ENCODE peak calls at places on chromosomes 7 and 10, in five cellular contexts. One of them, this sample, is unnamed.

GRCh38 chr7:130210181-130210935 is 2.7 kb downstream of the SSMEM1 start:
- DNase-seq in cardiac muscle cell: no peak
- DNase-seq in heart left ventricle: no peak
- DNase-seq in progenitor cell of endocrine pancreas: no peak
- DNase-seq in immature natural killer cell: no peak
- DNase-seq in this sample: no peak

GRCh38 chr10:33005322-33006282 is 47.6 kb upstream of the ITGB1 start:
- DNase-seq in cardiac muscle cell: peak
- DNase-seq in heart left ventricle: peak
- DNase-seq in immature natural killer cell: peak
- DNase-seq in progenitor cell of endocrine pancreas: peak
- DNase-seq in this sample: peak

GRCh38 chr10:26733750-26734568 is 36.5 kb downstream of the PDSS1 start:
- DNase-seq in immature natural killer cell: no peak
- DNase-seq in heart left ventricle: no peak
- DNase-seq in cardiac muscle cell: no peak
- DNase-seq in progenitor cell of endocrine pancreas: peak
- DNase-seq in this sample: no peak

GRCh38 chr10:70596110-70596798 is 6.3 kb downstream of the PRF1 start:
- DNase-seq in heart left ventricle: no peak
- DNase-seq in cardiac muscle cell: no peak
- DNase-seq in immature natural killer cell: no peak
- DNase-seq in progenitor cell of endocrine pancreas: no peak
- DNase-seq in this sample: no peak

GRCh38 chr7:18003286-18003685 is 24.4 kb downstream of the PRPS1L1 start:
- DNase-seq in heart left ventricle: no peak
- DNase-seq in immature natural killer cell: no peak
- DNase-seq in cardiac muscle cell: no peak
- DNase-seq in progenitor cell of endocrine pancreas: no peak
- DNase-seq in this sample: no peak

GRCh38 chr10:78402636-78403035 is 369.0 kb downstream of the RPS24 start:
- DNase-seq in cardiac muscle cell: no peak
- DNase-seq in heart left ventricle: no peak
- DNase-seq in immature natural killer cell: no peak
- DNase-seq in progenitor cell of endocrine pancreas: no peak
- DNase-seq in this sample: no peak

GRCh38 chr7:70505468-70505867 is 626.5 kb upstream of the GALNT17 start:
- DNase-seq in cardiac muscle cell: no peak
- DNase-seq in progenitor cell of endocrine pancreas: no peak
- DNase-seq in heart left ventricle: no peak
- DNase-seq in immature natural killer cell: no peak
- DNase-seq in this sample: no peak

GRCh38 chr7:87345962-87346371 is 503 bp downstream of the CROT start:
- DNase-seq in cardiac muscle cell: no peak
- DNase-seq in progenitor cell of endocrine pancreas: no peak
- DNase-seq in heart left ventricle: no peak
- DNase-seq in immature natural killer cell: peak
- DNase-seq in this sample: no peak

GRCh38 chr7:140643416-140643815 is 2.8 kb upstream of the DENND2A start:
- DNase-seq in heart left ventricle: no peak
- DNase-seq in progenitor cell of endocrine pancreas: no peak
- DNase-seq in immature natural killer cell: no peak
- DNase-seq in cardiac muscle cell: no peak
- DNase-seq in this sample: no peak

This sample was measured in glutamatergic neuron.